ENCODE peak calls at places on chromosomes 12 and 14, in six cellular contexts. C, S, Q, F, P and A are unnamed samples.

GRCh38 chr12:20631711-20632110 is 63.4 kb upstream of the SLCO1C1 start:
- DNase-seq in C (peak; percentile 44), S (peak; percentile 59), Q (peak; percentile 27), F (no peak), P (no peak), A (no peak)

GRCh38 chr12:64890873-64891468 is 66.5 kb downstream of the TBC1D30 start:
- DNase-seq in C (peak; percentile 74), S (peak; percentile 77), Q (peak; percentile 77), F (no peak), P (peak; percentile 43), A (peak; percentile 71)

GRCh38 chr12:25767613-25768012 is 190.9 kb upstream of the RASSF8 start:
- DNase-seq in C (peak; percentile 85), S (no peak), Q (peak; percentile 74), F (no peak), P (no peak), A (no peak)

GRCh38 chr12:115209230-115209629 is 525.3 kb upstream of the TBX3 start:
- DNase-seq in C (no peak), S (no peak), Q (no peak), F (no peak), P (no peak), A (no peak)

GRCh38 chr12:111025792-111026430 is 105.5 kb upstream of the MYL2 start:
- DNase-seq in C (no peak), S (no peak), Q (no peak), F (no peak), P (no peak), A (no peak)

GRCh38 chr12:83954939-83955601 is 957.5 kb downstream of the SLC6A15 start:
- DNase-seq in C (no peak), S (peak; percentile 10), Q (no peak), F (no peak), P (no peak), A (peak; percentile 10)

GRCh38 chr14:64708148-64709004 is 4.2 kb downstream of the PLEKHG3 start:
- DNase-seq in C (peak; percentile 9), S (peak; percentile 29), Q (no peak), F (no peak), P (no peak), A (peak; percentile 77)

GRCh38 chr12:104446646-104447415 is 9.9 kb upstream of the CHST11 start:
- DNase-seq in C (no peak), S (no peak), Q (no peak), F (no peak), P (no peak), A (no peak)

GRCh38 chr12:10739157-10740118 is 16.3 kb upstream of the YBX3 start:
- DNase-seq in C (no peak), S (no peak), Q (no peak), F (no peak), P (no peak), A (no peak)

GRCh38 chr12:69502342-69503081 is 32.3 kb downstream of the FRS2 start:
- DNase-seq in C (peak; percentile 34), S (peak; percentile 46), Q (no peak), F (no peak), P (no peak), A (peak; percentile 61)

GRCh38 chr14:34098045-34098984 is 147.4 kb upstream of the EGLN3 start:
- DNase-seq in C (peak; percentile 69), S (peak; percentile 76), Q (peak; percentile 65), F (peak; percentile 32), P (peak; percentile 45), A (peak; percentile 50)

GRCh38 chr14:61749867-61750266 is 12.4 kb upstream of the SNAPC1 start:
- DNase-seq in C (no peak), S (peak; percentile 38), Q (peak; percentile 13), F (no peak), P (no peak), A (no peak)

GRCh38 chr14:53638966-53639365 is 317.7 kb downstream of the BMP4 start:
- DNase-seq in C (no peak), S (no peak), Q (no peak), F (no peak), P (no peak), A (no peak)

GRCh38 chr12:75488553-75488952 is 8.0 kb downstream of the GLIPR1 start:
- DNase-seq in C (peak; percentile 69), S (peak; percentile 70), Q (peak; percentile 57), F (no peak), P (peak; percentile 59), A (peak; percentile 38)

GRCh38 chr12:119942386-119942785 is 46.6 kb upstream of the BICDL1 start:
- DNase-seq in C (no peak), S (no peak), Q (no peak), F (no peak), P (no peak), A (no peak)

GRCh38 chr12:99985129-99985570 is 414 bp upstream of the ANKS1B start:
- DNase-seq in C (no peak), S (no peak), Q (peak; percentile 9), F (no peak), P (no peak), A (no peak)

DNA sequence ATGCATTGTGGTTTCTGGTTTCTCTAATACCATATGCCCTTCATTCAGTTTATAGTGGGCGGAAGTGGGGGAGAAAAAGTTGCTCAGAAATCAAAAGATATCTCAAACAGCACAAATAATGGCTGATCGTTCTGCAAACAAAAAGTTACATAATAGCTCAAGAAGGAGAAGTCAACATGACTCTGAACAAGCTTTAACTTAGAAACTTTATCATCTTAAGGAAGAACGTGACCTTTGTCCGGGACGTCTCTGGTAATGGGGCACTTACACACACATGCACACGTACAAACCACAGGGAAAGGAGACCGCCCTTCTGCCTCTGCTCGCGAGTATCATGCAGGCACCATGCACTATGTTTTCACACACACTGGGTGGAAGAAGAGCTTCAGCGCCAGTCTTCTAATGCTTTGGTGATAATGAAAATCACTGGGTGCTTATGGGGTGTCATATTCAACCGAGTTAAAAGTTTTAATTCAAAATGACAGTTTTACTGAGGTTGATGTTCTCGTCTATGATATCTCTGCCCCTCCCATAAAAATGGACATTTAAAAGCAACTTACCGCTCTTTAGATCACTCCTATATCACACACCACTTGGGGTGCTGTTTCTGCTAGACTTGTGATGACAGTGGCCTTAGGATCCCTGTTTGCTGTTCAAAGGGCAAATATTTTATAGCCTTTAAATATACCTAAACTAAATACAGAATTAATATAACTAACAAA is 4.7 kb downstream of the FOS start:
- DNase-seq in C (no peak), S (peak; percentile 77), Q (peak; percentile 67), F (no peak), P (peak; percentile 66), A (no peak)
- TF ChIP-seq CTCF in C (peak; percentile 5), S (peak; percentile 20), Q (no peak), F (no peak), P (peak; percentile 19), A (peak; percentile 22)

GRCh38 chr14:77302926-77303325 is 17.8 kb downstream of the POMT2 start:
- DNase-seq in C (peak; percentile 81), S (peak; percentile 16), Q (peak; percentile 28), F (no peak), P (peak; percentile 67), A (peak; percentile 73)
- TF ChIP-seq CTCF in C (no peak), S (no peak), Q (no peak), F (no peak), P (no peak), A (no peak)

GRCh38 chr14:54642121-54642520 is 75.2 kb downstream of the SAMD4A start:
- DNase-seq in C (no peak), S (no peak), Q (no peak), F (no peak), P (no peak), A (no peak)

GRCh38 chr14:54643696-54644176 is 76.8 kb downstream of the SAMD4A start:
- DNase-seq in C (no peak), S (no peak), Q (no peak), F (no peak), P (no peak), A (no peak)

GRCh38 chr14:54646576-54647130 is 79.7 kb downstream of the SAMD4A start:
- DNase-seq in C (no peak), S (no peak), Q (no peak), F (no peak), P (no peak), A (no peak)

GRCh38 chr14:54640480-54640879 is 73.6 kb downstream of the SAMD4A start:
- DNase-seq in C (no peak), S (peak; percentile 29), Q (no peak), F (no peak), P (no peak), A (no peak)

DNA sequence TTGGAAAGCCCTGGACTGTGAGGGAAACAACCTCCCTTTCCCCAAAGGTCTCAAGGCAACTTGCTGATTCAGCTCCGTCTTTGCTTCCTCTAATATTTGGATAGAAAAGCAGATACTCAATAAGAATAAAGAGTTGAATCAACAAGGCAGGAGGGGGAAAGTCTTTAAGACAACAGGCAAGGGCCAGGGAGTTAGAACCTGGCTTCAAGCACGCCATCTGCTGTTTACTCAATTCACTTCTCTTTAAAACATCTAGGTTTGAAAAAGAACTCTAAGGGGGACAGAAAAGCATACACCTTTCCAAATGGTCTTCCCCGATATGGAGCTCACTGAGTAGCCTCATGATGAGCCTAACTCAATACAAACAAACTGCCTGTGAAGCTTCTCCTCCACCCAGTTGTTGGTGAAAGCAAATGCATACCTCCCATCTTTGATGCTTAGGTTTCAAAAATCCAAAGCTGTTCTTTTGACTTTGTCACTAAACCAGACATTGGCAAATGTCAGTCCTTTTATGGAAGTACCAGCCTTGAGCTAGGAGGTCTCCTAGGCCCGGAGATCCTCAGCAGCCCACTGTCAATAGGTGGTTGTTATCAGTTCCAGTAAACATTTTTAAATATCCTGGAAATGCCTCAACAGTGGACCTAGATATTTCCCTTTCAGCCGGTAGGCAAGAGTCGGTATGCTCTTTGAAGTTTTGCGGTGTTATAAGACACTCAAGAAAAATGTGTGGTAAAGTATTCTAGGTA is 76.2 kb downstream of the SAMD4A start:
- DNase-seq in C (peak; percentile 51), S (peak; percentile 57), Q (peak; percentile 67), F (no peak), P (no peak), A (peak; percentile 24)
- TF ChIP-seq CTCF in C (peak; percentile 36), S (peak; percentile 40), Q (no peak), F (no peak), P (peak; percentile 55), A (no peak)

DNA sequence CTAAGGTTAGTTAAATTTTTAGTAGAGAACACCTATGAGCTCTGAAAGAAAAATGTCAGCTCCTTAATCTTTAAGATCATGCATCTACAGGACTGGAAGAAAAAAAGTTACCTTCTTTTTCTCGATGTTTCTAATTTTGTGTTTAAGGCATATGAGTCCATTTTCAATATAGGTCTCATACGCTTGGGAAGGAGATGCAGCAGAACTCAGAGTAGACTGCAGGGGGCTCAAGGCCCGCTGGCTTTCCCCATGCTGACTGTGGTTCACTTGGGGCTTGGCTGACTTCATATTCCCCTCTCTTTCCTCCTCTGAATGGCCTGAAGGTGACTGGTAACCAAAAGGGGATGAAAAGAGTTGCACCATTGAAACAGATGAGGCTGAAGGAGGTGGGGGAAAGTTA is 1.5 kb downstream of the CAPRIN2 start:
- DNase-seq in C (peak; percentile 54), S (peak; percentile 66), Q (peak; percentile 46), F (peak; percentile 21), P (peak; percentile 40), A (peak; percentile 61)
- TF ChIP-seq CTCF in C (peak; percentile 60), S (peak; percentile 65), Q (peak; percentile 36), F (peak; percentile 60), P (peak; percentile 74), A (no peak)

GRCh38 chr12:70823182-70823976 is 97.2 kb downstream of the PTPRR start:
- DNase-seq in C (no peak), S (no peak), Q (no peak), F (no peak), P (no peak), A (no peak)
- TF ChIP-seq CTCF in C (peak; percentile 8), S (no peak), Q (no peak), F (no peak), P (no peak), A (no peak)

DNA sequence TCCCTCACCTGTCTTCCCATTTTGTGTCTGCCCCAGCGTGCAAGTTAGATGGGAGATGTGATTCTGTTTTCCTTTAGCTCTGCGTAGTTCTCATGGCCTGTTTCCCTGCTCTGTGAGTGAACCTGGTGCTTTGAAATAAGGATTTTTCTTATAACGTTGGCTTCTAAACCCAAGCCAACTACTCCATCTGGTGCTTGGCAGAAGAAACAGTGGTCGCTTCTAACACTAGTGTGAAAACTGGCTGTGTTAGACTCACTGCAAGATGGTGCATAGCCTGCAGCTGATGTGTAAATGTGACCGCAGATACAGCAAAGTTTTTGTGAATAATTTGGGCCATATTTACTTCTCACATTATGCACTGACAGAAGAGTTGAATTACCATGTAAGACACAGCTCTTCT is 12.2 kb downstream of the GTF2H3 start:
- DNase-seq in C (no peak), S (no peak), Q (no peak), F (no peak), P (no peak), A (no peak)
- TF ChIP-seq CTCF in C (no peak), S (no peak), Q (no peak), F (no peak), P (no peak), A (no peak)